ENCODE peak calls at places on chromosomes 7 and 10, in five cellular contexts. S is mucosa of descending colon; Z is NCI-H1092; V is vagina; J is CD8-positive, alpha-beta T cell. A is an unnamed sample.

GRCh38 chr10:61078542-61078941 is 134.6 kb upstream of the RHOBTB1 start:
- DNase-seq in S (no peak), Z (no peak), V (no peak), J (no peak), A (peak)

GRCh38 chr7:151565541-151565940 is 45.8 kb upstream of the RHEB start:
- DNase-seq in S (no peak), Z (no peak), V (no peak), J (no peak), A (no peak)

GRCh38 chr10:77334501-77334900 is 303.1 kb downstream of the KCNMA1 start:
- DNase-seq in S (no peak), Z (no peak), V (no peak), J (no peak), A (no peak)

GRCh38 chr10:89697946-89698345 is 3.4 kb upstream of the KIF20B start:
- DNase-seq in S (no peak), Z (no peak), V (no peak), J (no peak), A (no peak)

GRCh38 chr10:71809628-71810027 is 36.3 kb upstream of the VSIR start:
- DNase-seq in S (no peak), Z (no peak), V (no peak), J (no peak), A (no peak)

GRCh38 chr10:43043342-43043772 is 33.5 kb upstream of the RET start:
- DNase-seq in S (no peak), Z (no peak), V (no peak), J (no peak), A (peak)

GRCh38 chr7:93028610-93029009 is 89.2 kb downstream of the SAMD9 start:
- DNase-seq in S (no peak), Z (no peak), V (no peak), J (no peak), A (no peak)

GRCh38 chr7:85686410-85687181 is 499.7 kb upstream of the SEMA3D start:
- DNase-seq in S (no peak), Z (no peak), V (no peak), J (no peak), A (no peak)

GRCh38 chr10:50809596-50809995 is 69.9 kb downstream of the ASAH2B start:
- DNase-seq in S (no peak), Z (no peak), V (no peak), J (no peak), A (no peak)

GRCh38 chr7:76047305-76047810 is 442 bp downstream of the STYXL1 start:
- DNase-seq in S (no peak), Z (no peak), V (no peak), J (peak), A (no peak)

GRCh38 chr7:156064921-156065386 is 252.7 kb upstream of the SHH start:
- DNase-seq in S (no peak), Z (no peak), V (no peak), J (no peak), A (no peak)

GRCh38 chr7:31175672-31176071 is 123.6 kb downstream of the ADCYAP1R1 start:
- DNase-seq in S (no peak), Z (no peak), V (no peak), J (no peak), A (no peak)

GRCh38 chr10:73628405-73628804 is 12.9 kb downstream of the MYOZ1 start:
- DNase-seq in S (peak), Z (no peak), V (no peak), J (no peak), A (no peak)

GRCh38 chr7:73893342-73894101 is 32.6 kb downstream of the TMEM270 start:
- DNase-seq in S (no peak), Z (no peak), V (no peak), J (no peak), A (peak)

GRCh38 chr10:94777886-94778458 is 15.5 kb downstream of the CYP2C19 start:
- DNase-seq in S (no peak), Z (no peak), V (no peak), J (no peak), A (no peak)

GRCh38 chr10:110918269-110918632 is 729 bp downstream of the BBIP1 start:
- DNase-seq in S (no peak), Z (no peak), V (peak), J (peak), A (peak)

GRCh38 chr7:97120713-97121457 is 3.4 kb downstream of the SDHAF3 start:
- DNase-seq in S (no peak), Z (no peak), V (no peak), J (no peak), A (no peak)

GRCh38 chr10:103254538-103255325 is 9.0 kb downstream of the RPEL1 start:
- DNase-seq in S (no peak), Z (no peak), V (no peak), J (no peak), A (no peak)

GRCh38 chr10:97043563-97043855 is 142.2 kb downstream of the SLIT1 start:
- DNase-seq in S (no peak), Z (no peak), V (no peak), J (no peak), A (no peak)

GRCh38 chr10:77887631-77888355 is 38.8 kb downstream of the DLG5 start:
- DNase-seq in S (no peak), Z (no peak), V (no peak), J (no peak), A (no peak)

GRCh38 chr10:32964261-32964660 is 6.2 kb upstream of the ITGB1 start:
- DNase-seq in S (no peak), Z (no peak), V (no peak), J (no peak), A (no peak)

GRCh38 chr10:22977751-22978150 is 49.9 kb downstream of the ARMC3 start:
- DNase-seq in S (no peak), Z (no peak), V (no peak), J (no peak), A (no peak)

GRCh38 chr10:97915346-97915745 is 65.7 kb downstream of the GOLGA7B start:
- DNase-seq in S (no peak), Z (no peak), V (no peak), J (no peak), A (no peak)

GRCh38 chr7:69540275-69540674 is 58.0 kb upstream of the AUTS2 start:
- DNase-seq in S (no peak), Z (no peak), V (no peak), J (no peak), A (no peak)

GRCh38 chr7:32586291-32587221 is 91.3 kb downstream of the AVL9 start:
- DNase-seq in S (no peak), Z (no peak), V (no peak), J (no peak), A (no peak)

A was measured in ovary.